ENCODE peak calls at places on chromosomes 6 and 20, in ten cellular contexts. N, F, H, L, C, M, O, P, U and Q are unnamed samples.

GRCh38 chr6:108152446-108152845 is 13.4 kb upstream of the NR2E1 start:
- DNase-seq in H (no peak), N (no peak), P (no peak), O (no peak), U (no peak), M (no peak), C (no peak), L (no peak), F (no peak), Q (no peak)

GRCh38 chr6:152426276-152426675 is 210.9 kb downstream of the SYNE1 start:
- DNase-seq in U (no peak), F (no peak), O (no peak), C (no peak), H (no peak), N (no peak), L (no peak), M (no peak), P (no peak), Q (no peak)

GRCh38 chr20:16290358-16290757 is 282.9 kb downstream of the KIF16B start:
- DNase-seq in M (no peak), U (no peak), C (no peak), F (no peak), H (no peak), P (no peak), N (peak; percentile 6), L (no peak), O (no peak), Q (no peak)

GRCh38 chr6:1286972-1287600 is 24.8 kb upstream of the FOXQ1 start:
- DNase-seq in N (no peak), H (no peak), C (peak; percentile 83), M (no peak), L (peak; percentile 64), O (peak; percentile 19), F (peak; percentile 68), P (no peak), U (peak; percentile 78), Q (peak; percentile 37)

GRCh38 chr6:28817808-28818145 is 106.0 kb downstream of the TRIM27 start:
- DNase-seq in H (no peak), U (no peak), O (no peak), L (no peak), N (peak; percentile 48), M (no peak), F (no peak), C (no peak), P (no peak), Q (no peak)

GRCh38 chr20:20465259-20465658 is 97.4 kb downstream of the INSM1 start:
- DNase-seq in M (no peak), C (no peak), P (no peak), U (no peak), H (peak; percentile 64), L (no peak), O (no peak), F (no peak), N (peak; percentile 84), Q (no peak)

GRCh38 chr6:144330588-144330987 is 45.5 kb downstream of the UTRN start:
- DNase-seq in L (peak; percentile 82), O (peak; percentile 51), M (no peak), C (no peak), H (peak; percentile 81), F (peak; percentile 86), N (peak; percentile 98), P (no peak), U (no peak), Q (peak; percentile 77)

GRCh38 chr6:21616005-21616404 is 22.5 kb downstream of the SOX4 start:
- DNase-seq in M (no peak), H (no peak), F (no peak), U (no peak), N (no peak), O (no peak), P (no peak), C (no peak), L (no peak), Q (no peak)

GRCh38 chr20:43727980-43728590 is 1.3 kb upstream of the GTSF1L start:
- DNase-seq in P (no peak), F (peak; percentile 37), O (no peak), H (no peak), N (no peak), U (no peak), L (peak; percentile 30), C (no peak), M (no peak), Q (no peak)

GRCh38 chr20:54474866-54475265 is 527 bp upstream of the DOK5 start:
- DNase-seq in L (no peak), N (peak; percentile 37), F (no peak), O (no peak), M (peak; percentile 2), P (no peak), H (peak; percentile 55), C (no peak), U (no peak), Q (no peak)

GRCh38 chr6:13268914-13269532 is 59.3 kb downstream of the TBC1D7 start:
- DNase-seq in F (no peak), N (peak; percentile 86), H (no peak), C (no peak), U (peak; percentile 79), L (no peak), O (no peak), M (peak; percentile 52), P (no peak), Q (no peak)

DNA sequence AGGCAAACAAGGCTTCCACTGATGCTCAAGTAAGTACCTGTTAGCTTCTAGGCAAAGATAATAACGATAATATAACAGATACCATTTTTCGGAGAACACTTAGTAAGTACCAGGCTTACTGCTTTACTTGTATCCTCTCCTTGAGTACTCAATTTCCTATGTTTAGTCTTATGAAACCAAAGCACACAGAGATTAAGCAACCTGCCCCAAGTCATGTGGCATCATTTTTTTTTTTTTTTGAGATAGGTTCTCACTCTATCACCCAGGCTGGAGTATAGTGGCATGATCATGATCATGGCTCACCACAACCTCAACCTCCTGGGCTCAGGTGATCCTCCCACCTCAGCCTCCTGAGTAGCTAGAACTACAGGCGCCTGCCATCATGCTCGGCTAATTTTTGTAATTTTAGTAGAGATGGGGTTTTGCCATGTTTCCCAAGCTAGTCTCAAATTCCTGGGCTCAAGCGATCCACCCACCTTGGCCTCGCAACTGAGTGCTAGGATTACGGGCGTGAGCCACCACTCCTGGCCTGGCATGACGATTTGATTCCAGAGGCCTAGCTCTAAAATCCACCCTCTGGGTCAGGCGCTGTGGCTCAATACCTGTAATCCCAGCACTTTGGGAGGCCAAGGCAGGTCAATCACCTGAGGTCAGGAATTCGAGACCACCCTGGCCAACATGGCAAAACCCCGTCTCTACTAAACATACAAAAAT is 14.0 kb downstream of the SPAG4 start:
- DNase-seq in F (no peak), C (no peak), L (no peak), U (no peak), O (no peak), M (no peak), P (no peak), N (no peak), H (no peak), Q (no peak)
- H3K36me3 ChIP-seq in F (peaks cover 20% of the 10 kb centered on the region), C (peaks cover 83% of the 10 kb centered on the region), L (peaks cover 51% of the 10 kb centered on the region), U (peaks cover 15% of the 10 kb centered on the region), O (peaks cover 41% of the 10 kb centered on the region), M (peaks cover 50% of the 10 kb centered on the region), P (peaks cover 76% of the 10 kb centered on the region), N (peaks cover 20% of the 10 kb centered on the region), H (peaks cover 72% of the 10 kb centered on the region), Q (no peaks in the 10 kb centered on the region)

DNA sequence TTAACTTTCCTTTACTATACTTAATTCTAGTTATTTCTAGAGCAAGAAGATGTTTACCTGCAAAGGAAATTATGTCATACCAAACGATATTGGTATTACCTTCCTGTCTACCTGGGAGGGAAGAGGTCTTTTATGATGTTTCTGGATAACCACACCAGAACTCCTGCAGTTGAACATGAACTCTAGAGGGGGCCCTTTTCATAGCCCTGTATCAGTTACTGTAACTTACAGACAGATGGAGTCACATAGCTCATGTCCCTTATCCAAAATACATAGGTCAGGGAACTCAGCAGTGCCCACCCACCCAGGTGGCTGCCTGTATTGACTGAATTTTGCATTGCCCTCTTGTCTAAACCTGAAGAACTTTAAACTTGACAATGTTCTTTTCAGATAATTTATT is 35.1 kb upstream of the MYL9 start:
- DNase-seq in F (no peak), U (no peak), H (no peak), C (no peak), O (no peak), L (no peak), M (peak; percentile 39), P (no peak), N (peak; percentile 54), Q (no peak)
- H3K36me3 ChIP-seq in F (peaks cover 4% of the 10 kb centered on the region), U (peaks cover 8% of the 10 kb centered on the region), H (peaks cover 24% of the 10 kb centered on the region), C (peaks cover 86% of the 10 kb centered on the region), O (peaks cover 6% of the 10 kb centered on the region), L (peaks cover 40% of the 10 kb centered on the region), M (peaks cover 22% of the 10 kb centered on the region), P (peaks cover 99% of the 10 kb centered on the region), N (peaks cover 5% of the 10 kb centered on the region), Q (no peaks in the 10 kb centered on the region)

GRCh38 chr20:10652185-10652584 is 21.6 kb downstream of the JAG1 start:
- DNase-seq in N (no peak), F (no peak), O (no peak), M (no peak), P (no peak), U (no peak), H (no peak), C (no peak), L (no peak), Q (no peak)
- H3K36me3 ChIP-seq in N (no peaks in the 10 kb centered on the region), F (peaks cover 17% of the 10 kb centered on the region), O (peaks cover 22% of the 10 kb centered on the region), M (peaks cover 32% of the 10 kb centered on the region), P (peaks cover 94% of the 10 kb centered on the region), U (peaks cover 6% of the 10 kb centered on the region), H (peaks cover 74% of the 10 kb centered on the region), C (peaks cover 91% of the 10 kb centered on the region), L (peaks cover 48% of the 10 kb centered on the region), Q (peaks cover 3% of the 10 kb centered on the region)

GRCh38 chr20:17965042-17965697 is 3.4 kb downstream of the SNX5 start:
- DNase-seq in M (no peak), U (no peak), P (no peak), N (peak; percentile 56), F (peak; percentile 56), C (no peak), H (no peak), L (no peak), O (no peak), Q (peak; percentile 43)

GRCh38 chr20:17966432-17967312 is 1.9 kb downstream of the SNX5 start:
- DNase-seq in N (peak; percentile 45), O (no peak), H (no peak), M (peak; percentile 29), L (no peak), P (no peak), C (peak; percentile 38), F (no peak), U (peak; percentile 48), Q (no peak)

GRCh38 chr20:17963114-17963897 is 5.3 kb downstream of the SNX5 start:
- DNase-seq in F (no peak), O (no peak), U (no peak), C (no peak), M (no peak), N (no peak), H (no peak), L (no peak), P (no peak), Q (no peak)

GRCh38 chr20:17964073-17964472 is 4.5 kb downstream of the SNX5 start:
- DNase-seq in M (no peak), F (no peak), O (no peak), N (no peak), U (no peak), P (no peak), L (no peak), C (no peak), H (no peak), Q (no peak)

DNA sequence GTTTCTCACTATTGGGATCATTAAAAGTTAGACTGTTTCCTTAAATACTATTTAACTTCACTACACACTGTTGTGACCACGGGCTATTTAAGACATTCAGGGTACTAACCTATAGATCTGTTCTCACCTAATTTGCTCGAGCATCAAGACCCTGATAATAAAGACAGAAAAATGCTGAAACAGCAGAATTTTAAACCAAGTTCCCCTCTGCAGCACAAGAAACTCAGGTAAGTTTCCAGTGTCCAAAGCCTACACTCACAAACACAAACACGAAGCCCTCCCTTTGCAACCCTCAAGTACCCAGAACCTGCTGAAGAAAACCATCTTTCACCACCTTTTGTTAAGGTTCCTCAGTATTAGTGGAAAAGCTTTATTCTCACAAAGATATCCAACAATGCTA is 4.0 kb downstream of the SNX5 start:
- DNase-seq in P (no peak), L (no peak), N (no peak), H (no peak), F (no peak), U (no peak), C (no peak), O (no peak), M (no peak), Q (no peak)
- H3K36me3 ChIP-seq in P (no peaks in the 10 kb centered on the region), L (no peaks in the 10 kb centered on the region), N (peaks cover 3% of the 10 kb centered on the region), H (peaks cover 27% of the 10 kb centered on the region), F (no peaks in the 10 kb centered on the region), U (no peaks in the 10 kb centered on the region), C (peaks cover 75% of the 10 kb centered on the region), O (peaks cover 30% of the 10 kb centered on the region), M (no peaks in the 10 kb centered on the region), Q (no peaks in the 10 kb centered on the region)